ENCODE peak calls at places on chromosome 6, in five cellular contexts. One of them, this sample, is unnamed.

GRCh38 chr6:5087389-5087788 is 2.2 kb downstream of the PPP1R3G start:
- DNase-seq in activated CD4-positive, alpha-beta T cell treated with anti-CD3 and anti-CD28 coated beads for 48 hours: no peak
- DNase-seq in T-helper 1 cell: no peak
- DNase-seq in hypothalamus: peak
- DNase-seq in B cell: no peak
- DNase-seq in this sample: no peak

GRCh38 chr6:117550078-117550600 is 52.2 kb downstream of the GOPC start:
- DNase-seq in activated CD4-positive, alpha-beta T cell treated with anti-CD3 and anti-CD28 coated beads for 48 hours: no peak
- DNase-seq in T-helper 1 cell: no peak
- DNase-seq in hypothalamus: no peak
- DNase-seq in B cell: no peak
- DNase-seq in this sample: no peak

GRCh38 chr6:37454420-37455125 is 21.6 kb downstream of the CMTR1 start:
- DNase-seq in activated CD4-positive, alpha-beta T cell treated with anti-CD3 and anti-CD28 coated beads for 48 hours: no peak
- DNase-seq in T-helper 1 cell: no peak
- DNase-seq in hypothalamus: no peak
- DNase-seq in B cell: no peak
- DNase-seq in this sample: no peak

GRCh38 chr6:25088513-25088912 is 152.8 kb upstream of the RIPOR2 start:
- DNase-seq in activated CD4-positive, alpha-beta T cell treated with anti-CD3 and anti-CD28 coated beads for 48 hours: no peak
- DNase-seq in T-helper 1 cell: no peak
- DNase-seq in hypothalamus: no peak
- DNase-seq in B cell: no peak
- DNase-seq in this sample: no peak

GRCh38 chr6:8570241-8570924 is 135.0 kb upstream of the SLC35B3 start:
- DNase-seq in activated CD4-positive, alpha-beta T cell treated with anti-CD3 and anti-CD28 coated beads for 48 hours: no peak
- DNase-seq in T-helper 1 cell: no peak
- DNase-seq in hypothalamus: no peak
- DNase-seq in B cell: no peak
- DNase-seq in this sample: no peak

GRCh38 chr6:37934276-37934675 is 114.7 kb downstream of the ZFAND3 start:
- DNase-seq in activated CD4-positive, alpha-beta T cell treated with anti-CD3 and anti-CD28 coated beads for 48 hours: no peak
- DNase-seq in T-helper 1 cell: no peak
- DNase-seq in hypothalamus: no peak
- DNase-seq in B cell: no peak
- DNase-seq in this sample: no peak

GRCh38 chr6:92114091-92114490 is 1305.3 kb downstream of the EPHA7 start:
- DNase-seq in activated CD4-positive, alpha-beta T cell treated with anti-CD3 and anti-CD28 coated beads for 48 hours: no peak
- DNase-seq in T-helper 1 cell: no peak
- DNase-seq in hypothalamus: no peak
- DNase-seq in B cell: no peak
- DNase-seq in this sample: no peak

GRCh38 chr6:67541591-67541990 is 1093.5 kb upstream of the ADGRB3 start:
- DNase-seq in activated CD4-positive, alpha-beta T cell treated with anti-CD3 and anti-CD28 coated beads for 48 hours: no peak
- DNase-seq in T-helper 1 cell: no peak
- DNase-seq in hypothalamus: no peak
- DNase-seq in B cell: no peak
- DNase-seq in this sample: no peak

This sample was measured in Caki2.